ENCODE peak calls at places on chromosomes 13 and 19, in four cellular contexts. O is lower lobe of right lung; Y is Peyer's patch; S is CD8-positive, alpha-beta T cell. J is an unnamed sample.

GRCh38 chr13:48493076-48493765 is 39.7 kb downstream of the RCBTB2 start:
- DNase-seq in O (no peak), Y (no peak), S (no peak), J (no peak)

GRCh38 chr19:18783958-18784785 is 6.9 kb downstream of the COMP start:
- DNase-seq in O (no peak), Y (no peak), S (no peak), J (no peak)

GRCh38 chr13:73708393-73708985 is 425.7 kb downstream of the KLF12 start:
- DNase-seq in O (no peak), Y (no peak), S (peak; percentile 65), J (peak; percentile 75)

GRCh38 chr13:25180795-25181537 is 8.9 kb upstream of the AMER2 start:
- DNase-seq in O (no peak), Y (no peak), S (no peak), J (no peak)

GRCh38 chr13:23469901-23470525 is 36.5 kb upstream of the SACS start:
- DNase-seq in O (no peak), Y (no peak), S (no peak), J (no peak)

GRCh38 chr19:51138549-51138979 is 3.5 kb upstream of the SIGLEC7 start:
- DNase-seq in O (peak; percentile 81), Y (no peak), S (no peak), J (no peak)

GRCh38 chr19:7197760-7198696 is 96.2 kb downstream of the INSR start:
- DNase-seq in O (peak; percentile 95), Y (peak; percentile 94), S (peak; percentile 88), J (peak; percentile 90)

GRCh38 chr13:33536639-33537425 is 251.3 kb upstream of the STARD13 start:
- DNase-seq in O (no peak), Y (no peak), S (no peak), J (no peak)

GRCh38 chr13:30395192-30396158 is 26.8 kb upstream of the UBE2L5 start:
- DNase-seq in O (peak; percentile 96), Y (peak; percentile 93), S (peak; percentile 79), J (peak; percentile 94)
- H3K4me3 ChIP-seq in O (peak overlapping the region; percentile 63), Y (peak overlapping the region; percentile 47), S (peak overlapping the region; percentile 80), J (peak overlapping the region; percentile 45)

GRCh38 chr13:51246411-51247298 is 24.5 kb downstream of the FAM124A start:
- DNase-seq in O (no peak), Y (no peak), S (no peak), J (no peak)

GRCh38 chr13:51244637-51245405 is 22.6 kb downstream of the FAM124A start:
- DNase-seq in O (no peak), Y (no peak), S (no peak), J (no peak)

GRCh38 chr13:51243832-51244231 is 21.6 kb downstream of the FAM124A start:
- DNase-seq in O (no peak), Y (no peak), S (no peak), J (no peak)

GRCh38 chr13:51245583-51245982 is 23.4 kb downstream of the FAM124A start:
- DNase-seq in O (no peak), Y (no peak), S (no peak), J (no peak)

DNA sequence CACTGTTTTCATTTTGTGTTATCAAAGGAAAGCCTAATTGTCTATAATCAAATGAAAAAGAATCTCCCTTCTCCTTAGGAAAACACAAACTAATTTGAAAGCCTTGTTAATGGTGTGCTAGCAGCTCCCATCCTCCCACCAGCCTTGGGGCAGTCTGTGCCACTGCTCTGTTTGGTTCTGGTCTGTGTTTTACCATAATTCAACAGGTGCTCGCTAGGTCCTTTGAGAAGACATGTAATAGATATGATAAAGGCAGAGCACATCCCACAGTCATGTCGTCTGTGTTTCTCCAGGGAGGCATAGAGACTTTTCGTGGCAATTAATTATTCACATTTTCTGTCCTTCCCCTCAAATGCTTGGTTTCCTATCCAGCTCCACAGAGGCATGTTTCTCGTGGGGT is 23.8 kb downstream of the FAM124A start:
- DNase-seq in O (no peak), Y (no peak), S (no peak), J (no peak)
- H3K4me1 ChIP-seq in O (peaks cover 11% of the 10 kb centered on the region), Y (no peaks in the 10 kb centered on the region), S (no peaks in the 10 kb centered on the region), J (no peaks in the 10 kb centered on the region)

GRCh38 chr19:40192758-40193586 is 1.7 kb downstream of the MAP3K10 start:
- DNase-seq in O (no peak), Y (no peak), S (no peak), J (no peak)
- H3K4me3 ChIP-seq in O (peak overlapping the region; percentile 95), Y (no peak overlapping the region), S (no peak overlapping the region), J (no peak overlapping the region)

DNA sequence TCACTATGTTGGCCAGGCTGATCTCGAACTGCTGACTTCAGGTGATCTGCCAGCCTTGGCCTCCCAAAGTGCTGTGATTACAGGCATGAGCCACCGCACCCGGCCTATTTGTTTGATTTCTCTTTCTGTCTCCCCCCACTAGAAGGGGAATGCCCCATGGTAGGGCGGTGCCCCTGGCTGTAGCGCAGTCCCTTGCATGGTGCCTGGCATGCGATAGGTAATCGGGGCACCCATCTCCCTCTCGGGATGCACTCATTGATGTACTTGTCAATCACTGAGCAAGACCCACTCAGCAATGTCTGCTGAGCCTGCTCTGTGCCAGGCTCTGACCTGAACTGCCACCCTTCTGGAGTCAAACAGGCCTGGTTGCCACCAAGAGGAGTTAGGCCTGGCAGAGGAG is 19.8 kb downstream of the DNM2 start:
- DNase-seq in O (no peak), Y (no peak), S (no peak), J (no peak)
- H3K4me1 ChIP-seq in O (peaks cover 66% of the 10 kb centered on the region), Y (peaks cover 17% of the 10 kb centered on the region), S (peaks cover 5% of the 10 kb centered on the region), J (peaks cover 7% of the 10 kb centered on the region)

GRCh38 chr19:41859213-41859617 is 840 bp upstream of the RPS19 start:
- DNase-seq in O (no peak), Y (no peak), S (no peak), J (no peak)

GRCh38 chr19:41861846-41862245 is 1.8 kb downstream of the RPS19 start:
- DNase-seq in O (no peak), Y (no peak), S (no peak), J (no peak)

GRCh38 chr19:41861098-41861768 is 1.2 kb downstream of the RPS19 start:
- DNase-seq in O (no peak), Y (no peak), S (no peak), J (no peak)

GRCh38 chr19:41860419-41861097 is 503 bp downstream of the RPS19 start:
- DNase-seq in O (peak; percentile 69), Y (no peak), S (peak; percentile 27), J (no peak)

DNA sequence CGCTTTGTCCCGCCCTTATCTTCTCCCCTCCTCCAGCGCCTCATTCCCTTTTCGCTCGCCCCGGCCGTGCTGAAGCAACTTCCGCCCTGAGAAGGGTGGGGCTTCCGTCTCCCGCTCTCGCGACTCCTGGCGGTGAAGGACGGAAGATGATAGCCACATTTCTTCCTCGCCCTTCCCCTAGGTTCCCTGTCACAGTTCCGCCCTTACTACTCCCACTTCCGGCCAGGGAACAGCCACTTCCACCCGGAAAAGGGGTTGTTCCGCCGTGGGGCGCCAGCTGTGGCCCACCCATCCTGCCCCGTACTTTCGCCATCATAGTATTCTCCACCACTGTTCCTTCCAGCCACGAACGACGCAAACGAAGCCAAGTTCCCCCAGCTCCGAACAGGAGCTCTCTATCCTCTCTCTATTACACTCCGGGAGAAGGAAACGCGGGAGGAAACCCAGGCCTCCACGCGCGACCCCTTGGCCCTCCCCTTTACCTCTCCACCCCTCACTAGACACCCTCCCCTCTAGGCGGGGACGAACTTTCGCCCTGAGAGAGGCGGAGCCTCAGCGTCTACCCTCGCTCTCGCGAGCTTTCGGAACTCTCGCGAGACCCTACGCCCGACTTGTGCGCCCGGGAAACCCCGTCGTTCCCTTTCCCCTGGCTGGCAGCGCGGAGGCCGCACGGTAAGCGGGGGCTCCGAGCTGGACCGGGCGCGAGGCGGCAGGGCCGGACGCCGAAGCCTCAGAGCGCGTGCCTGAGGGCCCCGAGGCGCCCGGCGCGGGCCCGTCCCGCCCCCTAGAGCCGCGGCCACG is at the start of gene RPS19:
- DNase-seq in O (peak; percentile 98), Y (peak; percentile 98), S (peak; percentile 99), J (peak; percentile 99)
- H3K4me3 ChIP-seq in O (peak within 1 kb of the TSS; percentile 90), Y (peak within 1 kb of the TSS; percentile 85), S (peak within 1 kb of the TSS; percentile 92), J (peak within 1 kb of the TSS; percentile 88)

GRCh38 chr13:97272526-97272925 is 50.4 kb downstream of the MBNL2 start:
- DNase-seq in O (no peak), Y (no peak), S (no peak), J (no peak)

GRCh38 chr13:97275775-97276501 is 53.8 kb downstream of the MBNL2 start:
- DNase-seq in O (no peak), Y (no peak), S (no peak), J (no peak)

GRCh38 chr13:97275265-97275664 is 53.1 kb downstream of the MBNL2 start:
- DNase-seq in O (no peak), Y (no peak), S (no peak), J (no peak)

GRCh38 chr13:97274782-97275252 is 52.7 kb downstream of the MBNL2 start:
- DNase-seq in O (no peak), Y (no peak), S (no peak), J (no peak)

DNA sequence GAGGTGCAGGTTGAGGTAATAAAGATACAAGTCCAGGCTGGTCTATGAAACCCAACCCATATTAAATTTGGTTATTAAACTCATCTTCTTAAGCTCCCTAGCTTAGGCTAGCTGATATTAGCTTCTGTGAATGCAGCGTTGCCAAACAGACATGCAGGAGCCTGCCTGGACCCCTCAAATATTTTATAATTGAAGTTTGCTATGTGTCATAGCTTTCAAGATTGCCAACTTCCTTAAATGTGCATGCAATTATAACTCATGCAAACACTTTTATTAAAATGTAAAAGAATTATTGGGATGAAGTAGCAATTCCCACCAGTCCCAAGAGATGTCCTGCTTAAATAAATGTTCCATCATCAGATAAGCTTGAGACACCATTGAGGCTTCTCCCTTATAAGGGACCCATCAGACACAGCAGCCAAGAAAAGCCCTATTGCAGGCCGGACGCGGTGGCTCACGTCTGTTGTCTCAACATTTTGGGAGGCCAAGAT is 51.3 kb downstream of the MBNL2 start:
- DNase-seq in O (no peak), Y (no peak), S (no peak), J (no peak)
- H3K4me1 ChIP-seq in O (peaks cover 68% of the 10 kb centered on the region), Y (no peaks in the 10 kb centered on the region), S (no peaks in the 10 kb centered on the region), J (peaks cover 66% of the 10 kb centered on the region)

GRCh38 chr19:5952193-5953033 is 25.5 kb downstream of the RANBP3 start:
- DNase-seq in O (peak; percentile 39), Y (no peak), S (no peak), J (no peak)
- H3K4me3 ChIP-seq in O (no peak overlapping the region), Y (no peak overlapping the region), S (no peak overlapping the region), J (no peak overlapping the region)

DNA sequence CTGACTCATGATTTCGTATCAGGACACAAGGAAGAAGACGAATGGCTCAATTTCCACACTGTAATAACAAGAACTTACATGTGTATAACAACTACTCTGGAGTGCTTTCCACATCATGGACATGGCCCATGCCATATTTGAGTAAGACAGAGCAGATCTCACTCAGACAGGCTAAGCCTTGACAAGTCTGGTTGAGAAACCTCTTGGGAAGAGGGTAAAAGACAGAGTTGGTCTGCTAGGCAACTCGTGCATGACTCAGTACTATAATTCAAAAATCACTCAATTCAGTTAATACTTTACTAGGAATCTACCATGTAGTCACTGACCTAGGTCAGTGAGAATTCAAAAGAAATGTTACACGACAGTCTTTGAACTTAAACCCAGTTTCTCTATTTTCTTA is 5.7 kb upstream of the THSD1 start:
- DNase-seq in O (no peak), Y (no peak), S (no peak), J (no peak)
- H3K4me1 ChIP-seq in O (peaks cover 2% of the 10 kb centered on the region), Y (no peaks in the 10 kb centered on the region), S (no peaks in the 10 kb centered on the region), J (no peaks in the 10 kb centered on the region)